ENCODE peak calls at places on chromosomes 7 and 10, in ten cellular contexts. L is endodermal cell; I is CD4-positive, CD25-positive, alpha-beta regulatory T cell; J is dorsolateral prefrontal cortex; P is SK-N-SH; Y is CD4-positive, alpha-beta T cell; D is colonic mucosa; B is neural progenitor cell; Z is adrenal gland; G is sigmoid colon. K is an unnamed sample.

GRCh38 chr7:98802088-98802780 is 67.6 kb downstream of the TMEM130 start:
- DNase-seq in L (peak), Y (no peak), I (no peak), G (no peak), B (peak), Z (peak), P (peak), D (no peak), J (peak), K (no peak)

GRCh38 chr7:115340828-115341227 is 418.9 kb downstream of the MDFIC start:
- DNase-seq in Y (no peak), B (no peak), L (no peak), J (no peak), P (no peak), Z (no peak), I (no peak), G (no peak), D (no peak), K (no peak)

GRCh38 chr7:116497708-116498107 is 1.8 kb upstream of the CAV2 start:
- DNase-seq in Z (no peak), I (no peak), J (no peak), G (no peak), D (no peak), B (no peak), Y (no peak), L (no peak), P (no peak), K (no peak)

GRCh38 chr10:30170814-30171213 is 111.4 kb upstream of the JCAD start:
- DNase-seq in L (no peak), J (no peak), D (no peak), P (no peak), Y (no peak), G (no peak), I (no peak), Z (no peak), B (no peak), K (no peak)

GRCh38 chr7:75617634-75618234 is 121.0 kb downstream of the HIP1 start:
- DNase-seq in Z (peak), D (peak), I (peak), J (peak), P (no peak), Y (peak), B (no peak), G (peak), L (no peak), K (no peak)

GRCh38 chr10:33337335-33337854 is 2.9 kb upstream of the NRP1 start:
- DNase-seq in P (no peak), B (no peak), L (peak), I (no peak), D (peak), Y (no peak), Z (peak), J (peak), G (no peak), K (no peak)

GRCh38 chr10:34698979-34699378 is 116.1 kb downstream of the PARD3 start:
- DNase-seq in Z (no peak), Y (no peak), G (no peak), I (no peak), B (no peak), L (peak), D (no peak), P (no peak), J (no peak), K (no peak)

GRCh38 chr7:774161-775109 is 47.4 kb upstream of the PRKAR1B start:
- DNase-seq in Z (peak), G (no peak), B (peak), I (peak), J (peak), P (peak), L (peak), Y (peak), D (peak), K (peak)

GRCh38 chr10:21517983-21518628 is 7.4 kb downstream of the SKIDA1 start:
- DNase-seq in G (no peak), Y (no peak), P (no peak), I (peak), B (peak), Z (no peak), L (no peak), D (no peak), J (no peak), K (no peak)

GRCh38 chr10:110629680-110630191 is 14.4 kb upstream of the RBM20 start:
- DNase-seq in L (no peak), Z (no peak), D (peak), Y (no peak), I (no peak), P (no peak), J (no peak), G (no peak), B (no peak), K (no peak)

GRCh38 chr7:30309302-30309701 is 24.9 kb downstream of the ZNRF2 start:
- DNase-seq in L (no peak), P (no peak), B (no peak), I (no peak), Z (no peak), Y (no peak), J (no peak), G (no peak), D (no peak), K (no peak)

GRCh38 chr10:29736325-29737208 is 101.8 kb upstream of the SVIL start:
- DNase-seq in J (no peak), D (peak), I (peak), Y (no peak), L (peak), P (peak), Z (peak), G (peak), B (peak), K (peak)

GRCh38 chr7:137272249-137272648 is 71.3 kb downstream of the PTN start:
- DNase-seq in G (no peak), J (no peak), Z (peak), Y (no peak), B (no peak), P (no peak), D (no peak), L (no peak), I (no peak), K (no peak)

GRCh38 chr10:110376021-110376773 is 71.5 kb upstream of the SMNDC1 start:
- DNase-seq in D (no peak), J (no peak), G (no peak), B (no peak), Z (peak), P (no peak), L (no peak), I (no peak), Y (no peak), K (no peak)

GRCh38 chr10:99532687-99533495 is at the start of gene NKX2-3:
- DNase-seq in B (peak), D (peak), P (peak), Z (peak), I (no peak), G (peak), J (no peak), Y (no peak), L (peak), K (peak)

GRCh38 chr10:3783313-3783689 is 1.7 kb downstream of the KLF6 start:
- DNase-seq in B (peak), J (peak), I (peak), D (peak), G (peak), Z (peak), L (peak), P (peak), Y (peak), K (peak)

GRCh38 chr7:104040666-104041065 is 51.2 kb upstream of the RELN start:
- DNase-seq in J (no peak), Z (no peak), P (no peak), Y (no peak), B (no peak), G (no peak), I (no peak), L (no peak), D (no peak), K (no peak)

GRCh38 chr7:34734786-34735185 is 76.8 kb downstream of the NPSR1 start:
- DNase-seq in L (no peak), D (no peak), Y (no peak), J (no peak), Z (no peak), G (no peak), I (no peak), P (no peak), B (no peak), K (no peak)

GRCh38 chr7:5550831-5551230 is 127.2 kb upstream of the TNRC18 start:
- DNase-seq in Y (no peak), D (no peak), B (no peak), J (no peak), P (peak), Z (no peak), G (no peak), I (no peak), L (no peak), K (no peak)

GRCh38 chr10:124575107-124576035 is 113.7 kb downstream of the LHPP start:
- DNase-seq in D (no peak), P (no peak), G (peak), Y (no peak), L (peak), J (no peak), Z (no peak), I (no peak), B (no peak), K (no peak)

GRCh38 chr10:100567249-100567648 is 31.5 kb downstream of the HIF1AN start:
- DNase-seq in B (no peak), Y (peak), Z (no peak), G (no peak), J (no peak), L (peak), I (no peak), D (no peak), P (no peak), K (peak)

GRCh38 chr10:52644678-52645434 is 127.7 kb downstream of the MBL2 start:
- DNase-seq in Y (no peak), I (no peak), B (peak), P (peak), Z (peak), D (peak), J (no peak), L (peak), G (no peak), K (peak)

GRCh38 chr10:16948335-16948734 is 131.1 kb upstream of the RSU1 start:
- DNase-seq in Z (no peak), L (no peak), Y (no peak), B (no peak), P (no peak), I (peak), J (no peak), G (no peak), D (no peak), K (no peak)

GRCh38 chr10:26738354-26738753 is 40.9 kb downstream of the PDSS1 start:
- DNase-seq in P (no peak), I (peak), L (no peak), J (no peak), Y (no peak), D (no peak), G (no peak), Z (no peak), B (no peak), K (no peak)

GRCh38 chr10:110544958-110545537 is 22.4 kb upstream of the SMC3 start:
- DNase-seq in B (no peak), P (no peak), Y (no peak), Z (no peak), L (no peak), D (no peak), J (no peak), I (no peak), G (no peak), K (no peak)

DNA sequence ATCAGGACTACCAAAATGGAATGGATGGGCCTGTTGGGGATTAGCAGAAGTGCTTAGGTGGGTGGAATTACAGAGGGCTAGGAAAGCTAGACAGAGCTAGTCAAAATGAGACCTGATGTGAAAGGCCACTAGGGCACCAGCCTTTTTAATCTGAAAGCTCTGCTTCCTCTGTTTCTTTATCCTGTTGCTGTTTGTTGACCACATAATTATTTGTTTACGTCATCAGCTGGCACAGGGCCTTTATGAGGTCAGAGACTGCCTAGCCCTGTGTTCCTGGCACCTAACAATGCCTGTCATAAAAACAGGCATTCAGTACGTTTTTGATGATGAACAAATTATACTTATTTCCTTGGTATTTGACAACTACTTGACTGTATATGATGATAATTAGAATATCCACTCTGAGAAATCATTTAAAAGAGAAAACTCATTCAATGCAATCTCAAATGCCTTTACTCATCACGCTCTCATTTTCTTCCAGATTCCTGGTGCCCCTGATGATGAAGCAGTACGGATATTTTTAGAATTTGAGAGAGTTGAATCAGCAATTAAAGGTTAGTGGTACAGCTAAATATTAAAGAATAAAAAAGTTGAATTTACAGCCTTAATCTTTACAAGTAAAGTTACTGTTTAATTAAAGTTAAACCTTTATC is 26.1 kb downstream of the RBM17 start:
- DNase-seq in J (no peak), B (no peak), P (no peak), Y (no peak), L (no peak), Z (peak), D (no peak), G (no peak), I (no peak), K (no peak)
- H3K27ac ChIP-seq in J (peak), B (no peak), P (peak), Y (no peak), L (no peak), Z (peak), D (no peak), G (peak), I (no peak), K (no peak)

GRCh38 chr10:115951242-115951641 is 321.8 kb downstream of the GFRA1 start:
- DNase-seq in P (no peak), J (no peak), G (no peak), B (no peak), L (no peak), D (no peak), Z (no peak), Y (no peak), I (no peak), K (no peak)

GRCh38 chr10:115948415-115948814 is 324.6 kb downstream of the GFRA1 start:
- DNase-seq in Y (no peak), J (no peak), Z (no peak), G (no peak), B (peak), P (no peak), L (no peak), I (no peak), D (no peak), K (no peak)

GRCh38 chr10:115947104-115947503 is 325.9 kb downstream of the GFRA1 start:
- DNase-seq in I (no peak), L (no peak), J (no peak), D (no peak), B (no peak), Z (no peak), P (no peak), G (no peak), Y (no peak), K (no peak)

GRCh38 chr10:115950320-115950719 is 322.7 kb downstream of the GFRA1 start:
- DNase-seq in G (no peak), P (no peak), L (no peak), B (no peak), Y (no peak), Z (no peak), I (no peak), D (no peak), J (no peak), K (no peak)

GRCh38 chr10:115949282-115949844 is 323.6 kb downstream of the GFRA1 start:
- DNase-seq in Y (no peak), Z (no peak), B (no peak), I (no peak), D (no peak), G (no peak), J (no peak), L (no peak), P (no peak), K (peak)
- H3K27ac ChIP-seq in Y (no peak), Z (no peak), B (no peak), I (no peak), D (no peak), G (no peak), J (no peak), L (no peak), P (no peak), K (no peak)

GRCh38 chr7:27634892-27635538 is 27.7 kb downstream of the HIBADH start:
- DNase-seq in P (no peak), D (no peak), Y (no peak), L (no peak), B (peak), Z (no peak), I (no peak), G (no peak), J (no peak), K (no peak)

GRCh38 chr7:27631411-27631810 is 31.3 kb downstream of the HIBADH start:
- DNase-seq in G (no peak), L (no peak), B (no peak), Z (no peak), J (no peak), P (no peak), Y (no peak), I (no peak), D (no peak), K (no peak)

GRCh38 chr7:27636326-27637006 is 26.2 kb downstream of the HIBADH start:
- DNase-seq in Z (no peak), I (no peak), J (no peak), G (no peak), P (no peak), D (no peak), B (peak), Y (no peak), L (no peak), K (no peak)

GRCh38 chr7:27633062-27633461 is 29.6 kb downstream of the HIBADH start:
- DNase-seq in L (no peak), J (no peak), D (no peak), B (no peak), Y (no peak), P (no peak), Z (no peak), I (no peak), G (no peak), K (no peak)

DNA sequence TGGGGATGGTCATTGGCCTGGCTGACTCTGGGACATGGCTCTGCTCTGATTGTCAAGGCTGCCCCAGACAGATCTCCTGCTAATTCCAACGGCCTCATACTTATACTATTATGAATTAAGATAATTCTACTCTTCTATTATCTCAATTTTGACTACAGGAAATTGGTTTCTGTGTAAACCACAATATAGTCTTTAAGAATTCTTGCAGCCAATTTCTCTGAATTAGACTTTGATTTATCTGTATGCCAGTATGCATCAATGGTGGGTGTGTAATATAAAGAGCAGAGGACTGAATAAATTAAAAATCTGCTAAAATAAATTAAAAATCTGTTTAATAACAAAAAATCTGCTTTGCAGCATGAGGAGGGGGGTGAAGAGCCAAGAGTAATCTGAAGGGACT is 27.0 kb downstream of the HIBADH start:
- DNase-seq in B (no peak), P (no peak), Z (no peak), Y (no peak), G (no peak), J (no peak), L (no peak), I (no peak), D (no peak), K (no peak)
- H3K27ac ChIP-seq in B (peak), P (no peak), Z (no peak), Y (no peak), G (no peak), J (no peak), L (no peak), I (no peak), D (no peak), K (no peak)

DNA sequence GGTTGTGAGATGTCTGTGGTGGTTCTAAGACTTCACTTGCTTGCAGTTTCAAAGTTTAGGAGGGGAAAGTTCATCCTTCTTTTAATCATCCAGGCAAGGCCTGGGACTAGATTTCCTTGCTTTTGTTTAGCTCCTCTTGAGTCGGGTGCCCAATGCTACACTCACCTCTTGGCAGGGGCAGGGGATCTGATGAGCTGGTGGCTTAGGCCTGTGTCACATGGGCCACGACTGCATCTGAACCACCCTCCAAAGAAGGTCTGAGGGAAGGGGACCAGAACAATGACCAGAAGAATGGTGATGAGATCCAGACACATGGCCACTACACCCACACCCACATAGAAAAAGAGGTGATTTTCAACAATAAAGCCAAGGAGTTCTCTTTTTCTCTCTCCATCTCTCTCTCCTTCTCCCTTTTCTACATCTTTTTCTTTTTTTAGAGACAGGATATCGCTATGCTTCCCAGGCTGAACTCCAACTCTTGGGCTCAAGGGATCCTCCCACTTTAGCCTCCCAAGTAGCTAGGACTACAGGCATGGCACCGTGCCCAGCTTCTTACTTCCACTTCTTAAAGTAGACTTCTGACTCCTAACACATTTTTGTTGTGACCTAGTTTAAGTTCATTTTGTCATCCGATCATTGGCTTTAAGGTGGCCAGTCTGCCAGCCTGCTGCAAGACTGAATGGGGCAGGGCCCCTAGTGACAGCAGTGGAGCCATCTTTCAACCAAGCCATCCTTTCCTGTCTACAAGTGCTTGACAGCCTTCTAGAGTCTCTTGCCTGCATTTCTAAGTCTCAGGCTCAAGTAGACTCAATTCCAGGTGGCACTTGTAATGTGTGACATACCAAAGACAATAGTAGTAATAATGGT is 350.9 kb downstream of the RNLS start:
- DNase-seq in I (no peak), Z (peak), G (peak), P (no peak), D (peak), J (no peak), B (no peak), Y (no peak), L (no peak), K (no peak)
- H3K27ac ChIP-seq in I (no peak), Z (no peak), G (peak), P (no peak), D (no peak), J (no peak), B (no peak), Y (no peak), L (no peak), K (no peak)

DNA sequence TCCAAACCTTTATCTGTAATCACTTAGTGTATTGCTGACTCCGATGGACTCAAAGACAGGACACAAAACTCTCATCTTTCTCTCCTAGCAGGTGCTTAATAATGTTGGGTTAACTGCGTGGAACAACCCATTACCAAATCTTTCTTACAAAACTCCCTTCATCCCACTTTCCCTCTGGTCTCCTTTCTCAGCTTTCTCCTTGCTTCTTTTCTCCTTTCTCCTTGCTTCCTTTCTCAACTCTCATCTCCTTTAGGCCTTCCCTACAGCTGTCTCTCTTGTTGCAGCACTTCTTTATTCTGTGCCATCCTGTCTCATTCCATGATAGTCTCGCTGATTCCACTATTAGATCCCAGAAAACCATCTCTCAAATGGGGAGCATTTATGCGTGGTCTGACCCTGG is 67.5 kb downstream of the TNS3 start:
- DNase-seq in I (no peak), D (no peak), P (no peak), B (no peak), Y (no peak), Z (no peak), J (no peak), G (no peak), L (no peak), K (no peak)
- H3K27ac ChIP-seq in I (no peak), D (no peak), P (peak), B (no peak), Y (no peak), Z (peak), J (no peak), G (peak), L (peak), K (no peak)

K was measured in WERI-Rb-1.